ENCODE peak calls at places on chromosomes 16 and 17, in five cellular contexts. One of them, this sample, is unnamed.

GRCh38 chr17:16872836-16873653 is 98.9 kb downstream of the TNFRSF13B start:
- DNase-seq in fibroblast of lung: no peak
- DNase-seq in lower lobe of right lung: no peak
- DNase-seq in CD8-positive, alpha-beta memory T cell: no peak
- DNase-seq in mesendoderm: peak; percentile 61
- DNase-seq in this sample: no peak

GRCh38 chr16:23145186-23145585 is 4.1 kb downstream of the USP31 start:
- DNase-seq in fibroblast of lung: peak; percentile 14
- DNase-seq in lower lobe of right lung: no peak
- DNase-seq in CD8-positive, alpha-beta memory T cell: no peak
- DNase-seq in mesendoderm: peak; percentile 52
- DNase-seq in this sample: no peak

GRCh38 chr17:60039096-60039495 is 39.6 kb downstream of the HEATR6 start:
- DNase-seq in mesendoderm: no peak
- DNase-seq in lower lobe of right lung: no peak
- DNase-seq in fibroblast of lung: peak; percentile 29
- DNase-seq in CD8-positive, alpha-beta memory T cell: no peak
- DNase-seq in this sample: no peak

GRCh38 chr16:22924492-22924891 is 110.5 kb downstream of the HS3ST2 start:
- DNase-seq in mesendoderm: no peak
- DNase-seq in fibroblast of lung: no peak
- DNase-seq in CD8-positive, alpha-beta memory T cell: no peak
- DNase-seq in lower lobe of right lung: no peak
- DNase-seq in this sample: no peak

GRCh38 chr16:48054881-48055601 is 100.8 kb downstream of the ABCC12 start:
- DNase-seq in mesendoderm: peak; percentile 85
- DNase-seq in CD8-positive, alpha-beta memory T cell: no peak
- DNase-seq in fibroblast of lung: peak; percentile 64
- DNase-seq in lower lobe of right lung: peak; percentile 51
- DNase-seq in this sample: no peak

GRCh38 chr17:4365628-4366311 is 705 bp downstream of the UBE2G1 start:
- DNase-seq in lower lobe of right lung: peak; percentile 64
- DNase-seq in CD8-positive, alpha-beta memory T cell: no peak
- DNase-seq in fibroblast of lung: peak; percentile 11
- DNase-seq in mesendoderm: peak; percentile 71
- DNase-seq in this sample: peak; percentile 37

GRCh38 chr17:66468241-66469087 is 166.1 kb downstream of the PRKCA start:
- DNase-seq in fibroblast of lung: peak; percentile 40
- DNase-seq in CD8-positive, alpha-beta memory T cell: no peak
- DNase-seq in lower lobe of right lung: no peak
- DNase-seq in mesendoderm: peak; percentile 43
- DNase-seq in this sample: no peak

GRCh38 chr17:79785017-79785899 is 7.3 kb downstream of the CBX2 start:
- DNase-seq in mesendoderm: no peak
- DNase-seq in CD8-positive, alpha-beta memory T cell: no peak
- DNase-seq in fibroblast of lung: no peak
- DNase-seq in lower lobe of right lung: peak; percentile 40
- DNase-seq in this sample: no peak

GRCh38 chr16:87828071-87828971 is 41.0 kb downstream of the SLC7A5 start:
- DNase-seq in lower lobe of right lung: no peak
- DNase-seq in mesendoderm: no peak
- DNase-seq in CD8-positive, alpha-beta memory T cell: no peak
- DNase-seq in fibroblast of lung: no peak
- DNase-seq in this sample: no peak

GRCh38 chr17:7222093-7222971 is 2.6 kb downstream of the ACADVL start:
- DNase-seq in mesendoderm: no peak
- DNase-seq in lower lobe of right lung: no peak
- DNase-seq in fibroblast of lung: no peak
- DNase-seq in CD8-positive, alpha-beta memory T cell: no peak
- DNase-seq in this sample: no peak

GRCh38 chr17:75853410-75853809 is 1.7 kb downstream of the WBP2 start:
- DNase-seq in CD8-positive, alpha-beta memory T cell: no peak
- DNase-seq in lower lobe of right lung: no peak
- DNase-seq in mesendoderm: peak; percentile 76
- DNase-seq in fibroblast of lung: peak; percentile 63
- DNase-seq in this sample: no peak

GRCh38 chr16:3094289-3095027 is 4.6 kb downstream of the ZSCAN10 start:
- DNase-seq in lower lobe of right lung: no peak
- DNase-seq in fibroblast of lung: no peak
- DNase-seq in CD8-positive, alpha-beta memory T cell: peak; percentile 50
- DNase-seq in mesendoderm: peak; percentile 79
- DNase-seq in this sample: no peak

GRCh38 chr16:1800703-1801102 is 7.2 kb upstream of the IGFALS start:
- DNase-seq in mesendoderm: no peak
- DNase-seq in CD8-positive, alpha-beta memory T cell: no peak
- DNase-seq in lower lobe of right lung: no peak
- DNase-seq in fibroblast of lung: no peak
- DNase-seq in this sample: no peak

GRCh38 chr17:69812240-69812837 is 262.7 kb upstream of the KCNJ16 start:
- DNase-seq in fibroblast of lung: peak; percentile 10
- DNase-seq in mesendoderm: no peak
- DNase-seq in lower lobe of right lung: no peak
- DNase-seq in CD8-positive, alpha-beta memory T cell: no peak
- DNase-seq in this sample: no peak

GRCh38 chr16:66551362-66551761 is 1.0 kb upstream of the CKLF start:
- DNase-seq in lower lobe of right lung: peak; percentile 60
- DNase-seq in mesendoderm: peak; percentile 74
- DNase-seq in fibroblast of lung: peak; percentile 24
- DNase-seq in CD8-positive, alpha-beta memory T cell: peak; percentile 61
- DNase-seq in this sample: no peak

GRCh38 chr17:47615766-47616424 is 33.8 kb upstream of the KPNB1 start:
- DNase-seq in CD8-positive, alpha-beta memory T cell: peak; percentile 36
- DNase-seq in fibroblast of lung: peak; percentile 28
- DNase-seq in lower lobe of right lung: no peak
- DNase-seq in mesendoderm: peak; percentile 49
- DNase-seq in this sample: no peak

GRCh38 chr16:49837673-49838360 is 18.1 kb downstream of the ZNF423 start:
- DNase-seq in mesendoderm: peak; percentile 67
- DNase-seq in lower lobe of right lung: no peak
- DNase-seq in CD8-positive, alpha-beta memory T cell: no peak
- DNase-seq in fibroblast of lung: no peak
- DNase-seq in this sample: no peak

GRCh38 chr16:87051526-87052320 is 265.5 kb downstream of the C16orf95 start:
- DNase-seq in mesendoderm: no peak
- DNase-seq in CD8-positive, alpha-beta memory T cell: no peak
- DNase-seq in fibroblast of lung: no peak
- DNase-seq in lower lobe of right lung: no peak
- DNase-seq in this sample: no peak

GRCh38 chr16:17470871-17471744 is at the start of gene XYLT1:
- DNase-seq in mesendoderm: peak; percentile 65
- DNase-seq in fibroblast of lung: peak; percentile 96
- DNase-seq in lower lobe of right lung: no peak
- DNase-seq in CD8-positive, alpha-beta memory T cell: no peak
- DNase-seq in this sample: peak; percentile 51

GRCh38 chr16:25027781-25028180 is 12.6 kb upstream of the ARHGAP17 start:
- DNase-seq in CD8-positive, alpha-beta memory T cell: no peak
- DNase-seq in fibroblast of lung: no peak
- DNase-seq in mesendoderm: no peak
- DNase-seq in lower lobe of right lung: no peak
- DNase-seq in this sample: no peak

GRCh38 chr17:27315796-27316465 is 22.0 kb downstream of the WSB1 start:
- DNase-seq in CD8-positive, alpha-beta memory T cell: no peak
- DNase-seq in lower lobe of right lung: no peak
- DNase-seq in mesendoderm: no peak
- DNase-seq in fibroblast of lung: no peak
- DNase-seq in this sample: no peak

GRCh38 chr17:60862482-60862881 is 184.8 kb downstream of the BCAS3 start:
- DNase-seq in mesendoderm: no peak
- DNase-seq in CD8-positive, alpha-beta memory T cell: no peak
- DNase-seq in fibroblast of lung: no peak
- DNase-seq in lower lobe of right lung: no peak
- DNase-seq in this sample: no peak

GRCh38 chr16:2008631-2009301 is 855 bp downstream of the ZNF598 start:
- DNase-seq in fibroblast of lung: no peak
- DNase-seq in CD8-positive, alpha-beta memory T cell: no peak
- DNase-seq in lower lobe of right lung: no peak
- DNase-seq in mesendoderm: peak; percentile 40
- DNase-seq in this sample: peak; percentile 17

GRCh38 chr16:80167657-80168056 is 373.1 kb upstream of the DYNLRB2 start:
- DNase-seq in fibroblast of lung: peak; percentile 37
- DNase-seq in CD8-positive, alpha-beta memory T cell: no peak
- DNase-seq in lower lobe of right lung: no peak
- DNase-seq in mesendoderm: no peak
- DNase-seq in this sample: no peak

GRCh38 chr17:17822189-17822978 is 14.4 kb downstream of the SREBF1 start:
- DNase-seq in lower lobe of right lung: no peak
- DNase-seq in fibroblast of lung: peak; percentile 92
- DNase-seq in CD8-positive, alpha-beta memory T cell: no peak
- DNase-seq in mesendoderm: no peak
- DNase-seq in this sample: peak; percentile 80

DNA sequence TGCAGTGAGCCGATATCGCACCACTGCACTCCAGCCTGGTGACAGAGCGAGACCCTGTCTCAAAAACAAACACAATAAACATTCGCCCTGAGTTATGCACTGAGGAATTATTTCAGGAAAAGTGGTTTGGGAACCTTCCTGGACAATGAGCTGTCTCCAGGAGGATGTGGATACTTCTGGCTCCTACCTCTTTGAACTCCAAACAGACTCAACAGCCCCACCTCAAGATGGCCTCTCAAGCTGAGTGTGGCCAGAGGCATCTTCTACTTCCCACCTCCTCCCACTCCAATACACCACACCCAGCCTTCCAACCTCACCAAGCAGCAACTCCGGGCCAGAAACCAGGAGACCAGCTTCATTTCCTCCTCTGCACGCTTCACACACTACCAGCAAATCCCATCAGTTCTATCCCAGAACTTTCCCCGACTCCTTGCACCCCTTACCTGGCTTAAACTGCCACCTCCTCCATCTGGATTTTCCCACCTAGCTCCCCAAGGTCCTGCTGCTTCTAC is 11.6 kb downstream of the HBQ1 start:
- DNase-seq in lower lobe of right lung: no peak
- DNase-seq in fibroblast of lung: peak; percentile 46
- DNase-seq in CD8-positive, alpha-beta memory T cell: no peak
- DNase-seq in mesendoderm: no peak
- DNase-seq in this sample: no peak
- H3K36me3 ChIP-seq in lower lobe of right lung: peaks cover 97% of the 10 kb centered on the region
- H3K36me3 ChIP-seq in fibroblast of lung: peaks cover 31% of the 10 kb centered on the region
- H3K36me3 ChIP-seq in CD8-positive, alpha-beta memory T cell: peaks cover 35% of the 10 kb centered on the region
- H3K36me3 ChIP-seq in mesendoderm: peaks cover 34% of the 10 kb centered on the region
- H3K36me3 ChIP-seq in this sample: peaks cover 97% of the 10 kb centered on the region

GRCh38 chr17:2075336-2076056 is 20.6 kb downstream of the HIC1 start:
- DNase-seq in mesendoderm: peak; percentile 60
- DNase-seq in lower lobe of right lung: no peak
- DNase-seq in CD8-positive, alpha-beta memory T cell: no peak
- DNase-seq in fibroblast of lung: peak; percentile 80
- DNase-seq in this sample: no peak
- H3K36me3 ChIP-seq in mesendoderm: no peaks in the 10 kb centered on the region
- H3K36me3 ChIP-seq in lower lobe of right lung: peaks cover 37% of the 10 kb centered on the region
- H3K36me3 ChIP-seq in CD8-positive, alpha-beta memory T cell: peaks cover 18% of the 10 kb centered on the region
- H3K36me3 ChIP-seq in fibroblast of lung: peaks cover 5% of the 10 kb centered on the region
- H3K36me3 ChIP-seq in this sample: peaks cover 24% of the 10 kb centered on the region

DNA sequence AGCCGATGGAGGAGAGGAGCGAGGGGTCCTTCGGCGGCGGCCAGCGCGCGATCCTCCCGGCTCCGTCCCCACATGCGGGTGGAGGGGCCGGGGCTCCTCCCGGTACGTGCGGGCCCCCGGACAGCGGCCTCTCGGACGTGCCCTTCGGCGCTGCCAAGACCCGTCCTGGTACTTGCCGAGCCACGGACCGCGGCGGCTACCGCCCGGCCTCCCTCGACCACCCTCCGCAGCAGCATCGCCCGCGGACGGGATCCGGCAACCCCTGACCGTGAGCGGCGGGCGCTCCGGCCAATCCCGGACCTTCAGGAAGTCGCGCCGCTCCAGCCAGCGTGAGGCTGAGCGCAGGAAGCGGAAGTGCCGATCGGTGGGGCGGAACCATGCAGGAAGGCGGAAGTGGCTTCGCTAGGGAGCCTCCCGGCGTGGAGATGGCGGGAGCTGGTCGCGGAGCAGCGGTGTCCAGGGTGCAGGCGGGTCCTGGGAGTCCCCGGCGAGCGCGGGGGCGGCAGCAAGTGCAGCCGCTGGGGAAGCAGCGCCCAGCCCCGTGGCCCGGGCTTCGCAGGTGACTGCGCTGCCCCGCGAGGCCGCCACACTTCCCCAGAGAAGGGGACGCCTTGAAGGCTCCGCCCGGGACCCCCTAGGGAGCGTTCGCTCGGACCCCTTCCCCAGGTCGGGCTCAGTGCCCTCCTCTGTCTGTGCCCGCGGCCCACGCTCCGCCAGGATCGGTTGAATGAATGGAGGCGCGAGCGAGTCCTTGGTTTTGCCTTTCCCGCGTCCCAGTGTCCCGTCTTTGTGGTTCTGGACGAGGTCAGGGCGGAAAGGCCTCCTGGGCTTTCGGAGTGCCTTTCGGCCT is at the start of the genes CCDC137 and OXLD1:
- DNase-seq in lower lobe of right lung: peak; percentile 98
- DNase-seq in mesendoderm: peak; percentile 98
- DNase-seq in fibroblast of lung: peak; percentile 97
- DNase-seq in CD8-positive, alpha-beta memory T cell: peak; percentile 89
- DNase-seq in this sample: peak; percentile 98
- H3K36me3 ChIP-seq in lower lobe of right lung: peaks cover 34% of the 10 kb centered on the region
- H3K36me3 ChIP-seq in mesendoderm: peaks cover 9% of the 10 kb centered on the region
- H3K36me3 ChIP-seq in fibroblast of lung: peaks cover 22% of the 10 kb centered on the region
- H3K36me3 ChIP-seq in CD8-positive, alpha-beta memory T cell: peaks cover 16% of the 10 kb centered on the region
- H3K36me3 ChIP-seq in this sample: peaks cover 35% of the 10 kb centered on the region

GRCh38 chr16:58678269-58678668 is 6.3 kb downstream of the SLC38A7 start:
- DNase-seq in lower lobe of right lung: no peak
- DNase-seq in mesendoderm: no peak
- DNase-seq in CD8-positive, alpha-beta memory T cell: no peak
- DNase-seq in fibroblast of lung: no peak
- DNase-seq in this sample: peak; percentile 5
- H3K36me3 ChIP-seq in lower lobe of right lung: peaks cover 49% of the 10 kb centered on the region
- H3K36me3 ChIP-seq in mesendoderm: no peaks in the 10 kb centered on the region
- H3K36me3 ChIP-seq in CD8-positive, alpha-beta memory T cell: no peaks in the 10 kb centered on the region
- H3K36me3 ChIP-seq in fibroblast of lung: peaks cover 6% of the 10 kb centered on the region
- H3K36me3 ChIP-seq in this sample: peaks cover 81% of the 10 kb centered on the region

GRCh38 chr17:77450742-77451270 is 310.0 kb downstream of the SEC14L1 start:
- DNase-seq in lower lobe of right lung: no peak
- DNase-seq in CD8-positive, alpha-beta memory T cell: no peak
- DNase-seq in fibroblast of lung: no peak
- DNase-seq in mesendoderm: no peak
- DNase-seq in this sample: no peak
- H3K36me3 ChIP-seq in lower lobe of right lung: no peaks in the 10 kb centered on the region
- H3K36me3 ChIP-seq in CD8-positive, alpha-beta memory T cell: peaks cover 9% of the 10 kb centered on the region
- H3K36me3 ChIP-seq in fibroblast of lung: peaks cover 13% of the 10 kb centered on the region
- H3K36me3 ChIP-seq in mesendoderm: no peaks in the 10 kb centered on the region
- H3K36me3 ChIP-seq in this sample: no peaks in the 10 kb centered on the region

GRCh38 chr17:39996789-39997188 is 16.2 kb downstream of the PSMD3 start:
- DNase-seq in lower lobe of right lung: no peak
- DNase-seq in CD8-positive, alpha-beta memory T cell: no peak
- DNase-seq in fibroblast of lung: no peak
- DNase-seq in mesendoderm: no peak
- DNase-seq in this sample: peak; percentile 52
- H3K36me3 ChIP-seq in lower lobe of right lung: peaks cover 67% of the 10 kb centered on the region
- H3K36me3 ChIP-seq in CD8-positive, alpha-beta memory T cell: peaks cover 51% of the 10 kb centered on the region
- H3K36me3 ChIP-seq in fibroblast of lung: peaks cover 20% of the 10 kb centered on the region
- H3K36me3 ChIP-seq in mesendoderm: peaks cover 12% of the 10 kb centered on the region
- H3K36me3 ChIP-seq in this sample: peaks cover 69% of the 10 kb centered on the region

GRCh38 chr16:84766978-84767773 is 52.6 kb upstream of the CRISPLD2 start:
- DNase-seq in lower lobe of right lung: no peak
- DNase-seq in fibroblast of lung: no peak
- DNase-seq in mesendoderm: no peak
- DNase-seq in CD8-positive, alpha-beta memory T cell: no peak
- DNase-seq in this sample: no peak
- H3K36me3 ChIP-seq in lower lobe of right lung: peaks cover 88% of the 10 kb centered on the region
- H3K36me3 ChIP-seq in fibroblast of lung: peaks cover 23% of the 10 kb centered on the region
- H3K36me3 ChIP-seq in mesendoderm: peaks cover 21% of the 10 kb centered on the region
- H3K36me3 ChIP-seq in CD8-positive, alpha-beta memory T cell: peaks cover 42% of the 10 kb centered on the region
- H3K36me3 ChIP-seq in this sample: peaks cover 83% of the 10 kb centered on the region

GRCh38 chr17:1880851-1881630 is 51.2 kb downstream of the RPA1 start:
- DNase-seq in lower lobe of right lung: no peak
- DNase-seq in fibroblast of lung: peak; percentile 52
- DNase-seq in mesendoderm: no peak
- DNase-seq in CD8-positive, alpha-beta memory T cell: no peak
- DNase-seq in this sample: no peak
- H3K36me3 ChIP-seq in lower lobe of right lung: peaks cover 96% of the 10 kb centered on the region
- H3K36me3 ChIP-seq in fibroblast of lung: peaks cover 22% of the 10 kb centered on the region
- H3K36me3 ChIP-seq in mesendoderm: peaks cover 25% of the 10 kb centered on the region
- H3K36me3 ChIP-seq in CD8-positive, alpha-beta memory T cell: peaks cover 67% of the 10 kb centered on the region
- H3K36me3 ChIP-seq in this sample: peaks cover 84% of the 10 kb centered on the region

This sample was measured in left ventricle myocardium inferior.